ENCODE peak calls at places on chromosomes 13 and 19, in five cellular contexts. Q, K, V, S and R are unnamed samples.
A peak's percentile ranks its signal among the peaks of the same experiment; 100 is the strongest.

GRCh38 chr13:76663941-76664340 is 222.3 kb downstream of the KCTD12 start:
- DNase-seq in K (no peak), V (peak; percentile 17), Q (no peak), S (no peak), R (no peak)

GRCh38 chr13:19959141-19959830 is 759 bp downstream of the ZMYM2 start:
- DNase-seq in Q (peak; percentile 42), S (peak; percentile 64), K (peak; percentile 72), V (peak; percentile 39), R (no peak)

GRCh38 chr19:18520848-18521691 is 800 bp downstream of the ELL start:
- DNase-seq in K (peak; percentile 20), Q (no peak), S (peak; percentile 53), V (no peak), R (no peak)

GRCh38 chr13:102839462-102839861 is 6.4 kb upstream of the ERCC5 start:
- DNase-seq in K (no peak), V (peak; percentile 25), S (no peak), Q (peak; percentile 13), R (no peak)

GRCh38 chr19:4066682-4067395 is at the start of gene ZBTB7A:
- DNase-seq in S (peak; percentile 91), V (peak; percentile 61), Q (peak; percentile 61), K (peak; percentile 75), R (no peak)

GRCh38 chr19:46390866-46391265 is 22.5 kb downstream of the CCDC8 start:
- DNase-seq in S (no peak), Q (no peak), K (no peak), V (no peak), R (no peak)

GRCh38 chr13:39284801-39285388 is 246.6 kb downstream of the NHLRC3 start:
- DNase-seq in Q (no peak), S (no peak), K (no peak), V (peak; percentile 1), R (no peak)

GRCh38 chr13:106098778-106099177 is 436.7 kb downstream of the EFNB2 start:
- DNase-seq in V (no peak), S (no peak), K (no peak), Q (no peak), R (no peak)

GRCh38 chr19:46428278-46429141 is at the start of gene PNMA8C:
- DNase-seq in S (peak; percentile 51), K (no peak), Q (peak; percentile 61), V (peak; percentile 63), R (no peak)

DNA sequence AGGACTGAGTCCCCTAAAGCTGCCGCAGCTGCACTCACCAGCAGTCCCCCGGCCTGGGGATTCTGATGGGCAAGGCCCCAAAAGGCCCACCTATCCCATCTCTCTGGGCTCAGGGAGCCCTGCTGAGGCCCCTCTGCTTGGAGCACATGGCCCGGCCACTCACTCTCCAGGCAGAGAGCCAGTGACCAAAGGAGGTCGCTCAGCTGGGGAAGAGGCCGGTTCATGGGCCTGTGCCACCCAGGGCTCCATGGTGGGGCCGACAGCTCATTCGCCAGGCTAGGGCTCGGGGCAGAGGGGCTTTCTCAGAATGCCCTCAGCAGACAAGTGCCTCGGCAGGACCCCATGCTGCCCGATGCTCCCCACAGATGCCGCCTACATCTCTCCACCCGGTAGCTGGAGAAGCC is 54.5 kb downstream of the MLLT1 start:
- DNase-seq in Q (no peak), S (no peak), K (no peak), V (no peak), R (no peak)
- H3K36me3 ChIP-seq in Q (peaks cover 24% of the 10 kb centered on the region), S (peaks cover 60% of the 10 kb centered on the region), K (no peaks in the 10 kb centered on the region), V (peaks cover 52% of the 10 kb centered on the region), R (peaks cover 86% of the 10 kb centered on the region)

GRCh38 chr19:44818470-44818856 is 9.6 kb downstream of the BCAM start:
- DNase-seq in V (no peak), K (no peak), Q (no peak), S (no peak), R (no peak)

GRCh38 chr19:44817725-44818469 is 9.0 kb downstream of the BCAM start:
- DNase-seq in V (no peak), Q (no peak), K (no peak), S (no peak), R (no peak)

GRCh38 chr19:44814132-44814470 is 5.2 kb downstream of the BCAM start:
- DNase-seq in S (no peak), Q (no peak), K (no peak), V (no peak), R (no peak)

GRCh38 chr19:44814517-44814916 is 5.6 kb downstream of the BCAM start:
- DNase-seq in V (no peak), K (no peak), S (no peak), Q (no peak), R (no peak)

GRCh38 chr19:44816301-44816700 is 7.4 kb downstream of the BCAM start:
- DNase-seq in Q (no peak), K (no peak), V (no peak), S (no peak), R (no peak)
- H3K36me3 ChIP-seq in Q (peaks cover 6% of the 10 kb centered on the region), K (peaks cover 12% of the 10 kb centered on the region), V (peaks cover 22% of the 10 kb centered on the region), S (peaks cover 37% of the 10 kb centered on the region), R (peaks cover 35% of the 10 kb centered on the region)

DNA sequence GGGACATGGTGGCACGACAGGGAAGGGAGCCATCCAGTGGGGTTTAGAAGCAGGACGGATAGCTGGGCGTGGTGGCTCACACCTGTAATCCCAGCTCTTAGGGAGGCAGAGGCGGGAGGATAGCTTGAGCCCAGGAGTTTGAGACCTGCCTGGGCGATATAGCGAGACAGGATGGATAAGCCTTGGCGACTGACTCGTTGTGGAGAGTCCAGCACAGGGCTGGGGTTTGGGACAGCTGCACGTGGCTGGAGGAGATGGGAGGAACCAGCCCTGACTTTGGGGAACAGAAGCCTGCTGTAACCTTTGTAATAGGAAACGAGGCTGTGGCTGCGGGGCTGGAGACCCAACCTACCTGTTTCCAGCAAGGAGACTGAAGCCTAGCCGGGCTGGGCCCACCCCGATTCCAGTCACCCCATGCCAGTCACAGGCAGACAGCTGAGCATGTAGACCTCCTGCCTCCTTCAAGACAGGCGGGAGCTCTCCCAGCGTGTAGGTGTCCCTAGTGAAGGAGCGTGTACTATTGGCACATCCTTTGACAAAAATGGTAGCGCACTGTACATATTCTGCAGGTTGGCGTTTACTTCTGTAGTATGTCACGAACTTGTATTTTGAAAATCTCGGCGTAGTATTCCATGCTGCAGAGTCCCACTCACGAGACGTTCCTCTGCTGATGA is 8.0 kb downstream of the LENG1 start:
- DNase-seq in S (no peak), K (no peak), V (no peak), Q (no peak), R (no peak)
- H3K36me3 ChIP-seq in S (peaks cover 92% of the 10 kb centered on the region), K (peaks cover 10% of the 10 kb centered on the region), V (peaks cover 81% of the 10 kb centered on the region), Q (peaks cover 54% of the 10 kb centered on the region), R (peaks cover 86% of the 10 kb centered on the region)

GRCh38 chr19:11171144-11171543 is 15.6 kb upstream of the SPC24 start:
- DNase-seq in Q (no peak), S (no peak), K (no peak), V (no peak), R (no peak)
- H3K36me3 ChIP-seq in Q (peaks cover 40% of the 10 kb centered on the region), S (peaks cover 59% of the 10 kb centered on the region), K (no peaks in the 10 kb centered on the region), V (peaks cover 80% of the 10 kb centered on the region), R (peaks cover 74% of the 10 kb centered on the region)

DNA sequence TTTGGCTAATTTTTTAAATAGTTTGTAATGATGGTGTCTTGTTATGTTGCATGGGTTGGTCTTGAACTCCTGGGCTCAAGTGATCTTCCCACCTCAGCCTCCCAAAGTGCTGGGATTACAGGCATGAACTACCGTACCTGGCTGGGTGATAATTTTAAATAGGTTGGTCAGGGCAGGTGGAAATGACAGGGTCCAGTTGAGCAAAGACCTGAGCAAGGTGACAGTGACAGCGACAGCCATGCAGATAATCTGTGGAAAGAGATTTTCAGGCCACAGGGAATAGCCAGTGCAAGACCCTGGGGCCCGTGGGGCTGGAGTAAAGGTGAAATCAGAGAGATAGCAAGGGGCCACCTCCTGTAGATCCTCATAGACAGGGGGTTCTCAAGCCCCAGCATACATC is 3.5 kb downstream of the SPACA6 start:
- DNase-seq in S (no peak), K (no peak), V (no peak), Q (no peak), R (no peak)
- H3K36me3 ChIP-seq in S (peaks cover 34% of the 10 kb centered on the region), K (no peaks in the 10 kb centered on the region), V (peaks cover 78% of the 10 kb centered on the region), Q (peaks cover 31% of the 10 kb centered on the region), R (peaks cover 84% of the 10 kb centered on the region)

GRCh38 chr19:10685210-10685609 is 16.0 kb upstream of the QTRT1 start:
- DNase-seq in S (no peak), K (no peak), V (no peak), Q (no peak), R (no peak)
- H3K36me3 ChIP-seq in S (peaks cover 89% of the 10 kb centered on the region), K (peaks cover 14% of the 10 kb centered on the region), V (peaks cover 91% of the 10 kb centered on the region), Q (peaks cover 61% of the 10 kb centered on the region), R (peaks cover 99% of the 10 kb centered on the region)

DNA sequence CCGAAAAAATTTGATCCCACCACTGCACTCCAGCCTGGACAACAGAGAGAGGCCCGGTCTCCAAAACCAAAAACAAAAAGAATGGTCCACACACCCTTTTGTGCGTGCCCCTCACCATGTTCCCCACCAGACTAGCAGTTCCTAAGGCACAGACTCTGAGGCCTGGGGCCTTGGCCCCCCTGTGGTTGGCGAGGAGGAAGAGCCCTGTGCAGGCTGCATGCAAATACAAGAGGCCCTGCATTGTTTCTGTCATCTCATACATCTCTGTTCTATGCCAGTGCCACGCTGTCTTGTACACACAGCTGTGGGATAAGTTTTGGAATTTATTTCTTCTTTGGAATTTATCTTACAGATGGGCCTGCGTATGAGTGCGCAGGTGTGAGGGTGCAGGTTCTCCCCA is 4.7 kb upstream of the YJEFN3 start:
- DNase-seq in K (no peak), V (no peak), S (no peak), Q (no peak), R (no peak)
- H3K36me3 ChIP-seq in K (no peaks in the 10 kb centered on the region), V (peaks cover 34% of the 10 kb centered on the region), S (peaks cover 38% of the 10 kb centered on the region), Q (peaks cover 7% of the 10 kb centered on the region), R (peaks cover 65% of the 10 kb centered on the region)

DNA sequence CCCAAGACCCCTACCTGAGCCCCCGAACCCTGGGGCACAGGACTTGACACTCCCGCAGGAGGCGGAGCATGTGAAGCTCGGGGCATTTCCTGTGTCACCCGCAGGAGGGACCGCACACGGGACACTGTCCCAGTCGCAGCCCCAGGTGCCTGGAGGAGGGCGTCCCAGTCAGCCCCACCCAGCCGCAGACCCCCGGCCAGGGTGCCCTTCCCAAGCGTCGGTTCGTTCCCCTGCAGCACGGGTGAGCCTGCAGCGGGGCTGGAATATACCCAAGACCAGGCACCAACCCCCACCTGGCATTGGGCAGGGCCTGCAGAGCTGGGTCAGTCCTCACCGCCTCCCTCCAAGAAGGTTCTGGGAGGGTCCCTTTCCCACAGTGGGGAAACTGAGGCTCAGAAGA is 21.6 kb downstream of the TCF3 start:
- DNase-seq in Q (no peak), K (no peak), S (no peak), V (no peak), R (no peak)
- H3K36me3 ChIP-seq in Q (peaks cover 11% of the 10 kb centered on the region), K (peaks cover 1% of the 10 kb centered on the region), S (peaks cover 44% of the 10 kb centered on the region), V (peaks cover 44% of the 10 kb centered on the region), R (peaks cover 77% of the 10 kb centered on the region)

GRCh38 chr19:52398091-52398461 is 427 bp downstream of the ZNF528 start:
- DNase-seq in S (no peak), V (peak; percentile 1), K (no peak), Q (peak; percentile 11), R (peak; percentile 6)
- H3K36me3 ChIP-seq in S (peaks cover 24% of the 10 kb centered on the region), V (peaks cover 38% of the 10 kb centered on the region), K (no peaks in the 10 kb centered on the region), Q (peaks cover 3% of the 10 kb centered on the region), R (peaks cover 57% of the 10 kb centered on the region)